ENCODE peak calls at places on chromosomes 11 and 22, in ten cellular contexts. One of them, this sample, is unnamed.

GRCh38 chr11:123653405-123653996 is 923 bp downstream of the SCN3B start:
- DNase-seq in IMR-90: no peak
- DNase-seq in NCI-H187: peak
- DNase-seq in iris pigment epithelial cell: no peak
- DNase-seq in NCI-H446: peak
- DNase-seq in T-helper 1 cell: no peak
- DNase-seq in AG09309: no peak
- DNase-seq in thyroid gland: no peak
- DNase-seq in H9: no peak
- DNase-seq in T-helper 2 cell: no peak
- DNase-seq in this sample: no peak

GRCh38 chr11:12276356-12276755 is 101.0 kb upstream of the PARVA start:
- DNase-seq in IMR-90: no peak
- DNase-seq in NCI-H187: peak
- DNase-seq in iris pigment epithelial cell: no peak
- DNase-seq in NCI-H446: no peak
- DNase-seq in T-helper 1 cell: no peak
- DNase-seq in AG09309: no peak
- DNase-seq in thyroid gland: no peak
- DNase-seq in H9: peak
- DNase-seq in T-helper 2 cell: no peak
- DNase-seq in this sample: no peak

GRCh38 chr11:117639601-117640000 is 157.4 kb downstream of the DSCAML1 start:
- DNase-seq in IMR-90: no peak
- DNase-seq in NCI-H187: no peak
- DNase-seq in iris pigment epithelial cell: no peak
- DNase-seq in NCI-H446: no peak
- DNase-seq in T-helper 1 cell: no peak
- DNase-seq in AG09309: no peak
- DNase-seq in thyroid gland: no peak
- DNase-seq in H9: no peak
- DNase-seq in T-helper 2 cell: no peak
- DNase-seq in this sample: no peak

GRCh38 chr11:104106136-104106754 is 57.7 kb downstream of the PDGFD start:
- DNase-seq in IMR-90: peak
- DNase-seq in NCI-H187: no peak
- DNase-seq in iris pigment epithelial cell: peak
- DNase-seq in NCI-H446: peak
- DNase-seq in T-helper 1 cell: no peak
- DNase-seq in AG09309: peak
- DNase-seq in thyroid gland: no peak
- DNase-seq in H9: no peak
- DNase-seq in T-helper 2 cell: no peak
- DNase-seq in this sample: no peak

GRCh38 chr22:46446799-46447198 is 90.6 kb downstream of the CELSR1 start:
- DNase-seq in IMR-90: no peak
- DNase-seq in NCI-H187: peak
- DNase-seq in iris pigment epithelial cell: no peak
- DNase-seq in NCI-H446: no peak
- DNase-seq in T-helper 1 cell: no peak
- DNase-seq in AG09309: no peak
- DNase-seq in thyroid gland: no peak
- DNase-seq in H9: no peak
- DNase-seq in T-helper 2 cell: no peak
- DNase-seq in this sample: no peak

GRCh38 chr11:63698976-63699733 is 17.9 kb downstream of the RTN3 start:
- DNase-seq in IMR-90: no peak
- DNase-seq in NCI-H187: no peak
- DNase-seq in iris pigment epithelial cell: no peak
- DNase-seq in NCI-H446: peak
- DNase-seq in T-helper 1 cell: no peak
- DNase-seq in AG09309: no peak
- DNase-seq in thyroid gland: peak
- DNase-seq in H9: no peak
- DNase-seq in T-helper 2 cell: no peak
- DNase-seq in this sample: no peak

GRCh38 chr11:2089536-2090165 is 49.5 kb downstream of the IGF2 start:
- DNase-seq in IMR-90: peak
- DNase-seq in NCI-H187: no peak
- DNase-seq in iris pigment epithelial cell: peak
- DNase-seq in NCI-H446: no peak
- DNase-seq in T-helper 1 cell: peak
- DNase-seq in AG09309: no peak
- DNase-seq in thyroid gland: no peak
- DNase-seq in H9: peak
- DNase-seq in T-helper 2 cell: no peak
- DNase-seq in this sample: peak

GRCh38 chr11:62152245-62153086 is 28.7 kb downstream of the INCENP start:
- DNase-seq in IMR-90: no peak
- DNase-seq in NCI-H187: no peak
- DNase-seq in iris pigment epithelial cell: no peak
- DNase-seq in NCI-H446: no peak
- DNase-seq in T-helper 1 cell: no peak
- DNase-seq in AG09309: no peak
- DNase-seq in thyroid gland: no peak
- DNase-seq in H9: no peak
- DNase-seq in T-helper 2 cell: no peak
- DNase-seq in this sample: no peak

GRCh38 chr11:65051389-65051858 is 6.9 kb downstream of the NAALADL1 start:
- DNase-seq in IMR-90: no peak
- DNase-seq in NCI-H187: no peak
- DNase-seq in iris pigment epithelial cell: no peak
- DNase-seq in NCI-H446: no peak
- DNase-seq in T-helper 1 cell: no peak
- DNase-seq in AG09309: no peak
- DNase-seq in thyroid gland: no peak
- DNase-seq in H9: no peak
- DNase-seq in T-helper 2 cell: no peak
- DNase-seq in this sample: no peak

GRCh38 chr11:27008811-27009535 is 15.1 kb downstream of the FIBIN start:
- DNase-seq in IMR-90: no peak
- DNase-seq in NCI-H187: no peak
- DNase-seq in iris pigment epithelial cell: peak
- DNase-seq in NCI-H446: no peak
- DNase-seq in T-helper 1 cell: no peak
- DNase-seq in AG09309: no peak
- DNase-seq in thyroid gland: no peak
- DNase-seq in H9: no peak
- DNase-seq in T-helper 2 cell: no peak
- DNase-seq in this sample: no peak

GRCh38 chr11:70873736-70874412 is 378.5 kb downstream of the SHANK2 start:
- DNase-seq in IMR-90: no peak
- DNase-seq in NCI-H187: no peak
- DNase-seq in iris pigment epithelial cell: no peak
- DNase-seq in NCI-H446: no peak
- DNase-seq in T-helper 1 cell: no peak
- DNase-seq in AG09309: no peak
- DNase-seq in thyroid gland: no peak
- DNase-seq in H9: no peak
- DNase-seq in T-helper 2 cell: no peak
- DNase-seq in this sample: no peak

GRCh38 chr11:120130991-120131760 is 6.7 kb downstream of the TRIM29 start:
- DNase-seq in IMR-90: no peak
- DNase-seq in NCI-H187: no peak
- DNase-seq in iris pigment epithelial cell: no peak
- DNase-seq in NCI-H446: no peak
- DNase-seq in T-helper 1 cell: no peak
- DNase-seq in AG09309: no peak
- DNase-seq in thyroid gland: no peak
- DNase-seq in H9: no peak
- DNase-seq in T-helper 2 cell: no peak
- DNase-seq in this sample: no peak

GRCh38 chr11:2136209-2136951 is 2.8 kb downstream of the IGF2 start:
- DNase-seq in IMR-90: no peak
- DNase-seq in NCI-H187: no peak
- DNase-seq in iris pigment epithelial cell: no peak
- DNase-seq in NCI-H446: no peak
- DNase-seq in T-helper 1 cell: no peak
- DNase-seq in AG09309: no peak
- DNase-seq in thyroid gland: no peak
- DNase-seq in H9: no peak
- DNase-seq in T-helper 2 cell: no peak
- DNase-seq in this sample: no peak

GRCh38 chr11:27372159-27372558 is 9.1 kb upstream of the CCDC34 start:
- DNase-seq in IMR-90: no peak
- DNase-seq in NCI-H187: no peak
- DNase-seq in iris pigment epithelial cell: no peak
- DNase-seq in NCI-H446: no peak
- DNase-seq in T-helper 1 cell: no peak
- DNase-seq in AG09309: no peak
- DNase-seq in thyroid gland: no peak
- DNase-seq in H9: no peak
- DNase-seq in T-helper 2 cell: no peak
- DNase-seq in this sample: no peak

GRCh38 chr22:30606455-30607299 is at the start of gene TCN2:
- DNase-seq in IMR-90: peak
- DNase-seq in NCI-H187: peak
- DNase-seq in iris pigment epithelial cell: peak
- DNase-seq in NCI-H446: no peak
- DNase-seq in T-helper 1 cell: peak
- DNase-seq in AG09309: no peak
- DNase-seq in thyroid gland: peak
- DNase-seq in H9: peak
- DNase-seq in T-helper 2 cell: no peak
- DNase-seq in this sample: peak

GRCh38 chr11:44865866-44866272 is 84.8 kb downstream of the TP53I11 start:
- DNase-seq in IMR-90: no peak
- DNase-seq in NCI-H187: no peak
- DNase-seq in iris pigment epithelial cell: no peak
- DNase-seq in NCI-H446: peak
- DNase-seq in T-helper 1 cell: no peak
- DNase-seq in AG09309: no peak
- DNase-seq in thyroid gland: peak
- DNase-seq in H9: no peak
- DNase-seq in T-helper 2 cell: no peak
- DNase-seq in this sample: no peak

GRCh38 chr22:23591846-23592245 is 11.8 kb upstream of the IGLL1 start:
- DNase-seq in IMR-90: no peak
- DNase-seq in NCI-H187: no peak
- DNase-seq in iris pigment epithelial cell: no peak
- DNase-seq in NCI-H446: no peak
- DNase-seq in T-helper 1 cell: no peak
- DNase-seq in AG09309: no peak
- DNase-seq in thyroid gland: peak
- DNase-seq in H9: no peak
- DNase-seq in T-helper 2 cell: no peak
- DNase-seq in this sample: no peak

GRCh38 chr11:74325649-74326645 is 14.5 kb upstream of the P4HA3 start:
- DNase-seq in IMR-90: peak
- DNase-seq in NCI-H187: peak
- DNase-seq in iris pigment epithelial cell: peak
- DNase-seq in NCI-H446: peak
- DNase-seq in T-helper 1 cell: no peak
- DNase-seq in AG09309: peak
- DNase-seq in thyroid gland: peak
- DNase-seq in H9: no peak
- DNase-seq in T-helper 2 cell: no peak
- DNase-seq in this sample: no peak

GRCh38 chr11:86571273-86571948 is 101.0 kb downstream of the ME3 start:
- DNase-seq in IMR-90: no peak
- DNase-seq in NCI-H187: no peak
- DNase-seq in iris pigment epithelial cell: no peak
- DNase-seq in NCI-H446: peak
- DNase-seq in T-helper 1 cell: no peak
- DNase-seq in AG09309: no peak
- DNase-seq in thyroid gland: no peak
- DNase-seq in H9: peak
- DNase-seq in T-helper 2 cell: no peak
- DNase-seq in this sample: no peak

GRCh38 chr22:30021881-30022619 is 58.2 kb upstream of the HORMAD2 start:
- DNase-seq in IMR-90: no peak
- DNase-seq in NCI-H187: no peak
- DNase-seq in iris pigment epithelial cell: no peak
- DNase-seq in NCI-H446: no peak
- DNase-seq in T-helper 1 cell: no peak
- DNase-seq in AG09309: no peak
- DNase-seq in thyroid gland: no peak
- DNase-seq in H9: no peak
- DNase-seq in T-helper 2 cell: no peak
- DNase-seq in this sample: no peak

GRCh38 chr11:65008873-65009272 is 5.1 kb upstream of the ARL2 start:
- DNase-seq in IMR-90: no peak
- DNase-seq in NCI-H187: no peak
- DNase-seq in iris pigment epithelial cell: no peak
- DNase-seq in NCI-H446: no peak
- DNase-seq in T-helper 1 cell: no peak
- DNase-seq in AG09309: no peak
- DNase-seq in thyroid gland: no peak
- DNase-seq in H9: no peak
- DNase-seq in T-helper 2 cell: no peak
- DNase-seq in this sample: no peak

GRCh38 chr11:104522123-104522522 is 358.2 kb upstream of the PDGFD start:
- DNase-seq in IMR-90: no peak
- DNase-seq in NCI-H187: no peak
- DNase-seq in iris pigment epithelial cell: no peak
- DNase-seq in NCI-H446: no peak
- DNase-seq in T-helper 1 cell: no peak
- DNase-seq in AG09309: no peak
- DNase-seq in thyroid gland: no peak
- DNase-seq in H9: no peak
- DNase-seq in T-helper 2 cell: no peak
- DNase-seq in this sample: no peak

GRCh38 chr11:119316729-119317591 is at the start of gene MCAM:
- DNase-seq in IMR-90: peak
- DNase-seq in NCI-H187: no peak
- DNase-seq in iris pigment epithelial cell: peak
- DNase-seq in NCI-H446: peak
- DNase-seq in T-helper 1 cell: no peak
- DNase-seq in AG09309: no peak
- DNase-seq in thyroid gland: no peak
- DNase-seq in H9: peak
- DNase-seq in T-helper 2 cell: no peak
- DNase-seq in this sample: no peak

GRCh38 chr22:25235547-25236290 is 16.3 kb downstream of the CRYBB2 start:
- DNase-seq in IMR-90: peak
- DNase-seq in NCI-H187: peak
- DNase-seq in iris pigment epithelial cell: peak
- DNase-seq in NCI-H446: peak
- DNase-seq in T-helper 1 cell: peak
- DNase-seq in AG09309: no peak
- DNase-seq in thyroid gland: peak
- DNase-seq in H9: peak
- DNase-seq in T-helper 2 cell: peak
- DNase-seq in this sample: peak

GRCh38 chr11:47689480-47689879 is 25.7 kb downstream of the AGBL2 start:
- DNase-seq in IMR-90: no peak
- DNase-seq in NCI-H187: no peak
- DNase-seq in iris pigment epithelial cell: no peak
- DNase-seq in NCI-H446: no peak
- DNase-seq in T-helper 1 cell: no peak
- DNase-seq in AG09309: no peak
- DNase-seq in thyroid gland: no peak
- DNase-seq in H9: no peak
- DNase-seq in T-helper 2 cell: no peak
- DNase-seq in this sample: no peak

GRCh38 chr22:36201630-36202312 is at the start of gene APOL4:
- DNase-seq in IMR-90: no peak
- DNase-seq in NCI-H187: no peak
- DNase-seq in iris pigment epithelial cell: no peak
- DNase-seq in NCI-H446: peak
- DNase-seq in T-helper 1 cell: peak
- DNase-seq in AG09309: no peak
- DNase-seq in thyroid gland: peak
- DNase-seq in H9: no peak
- DNase-seq in T-helper 2 cell: no peak
- DNase-seq in this sample: no peak

GRCh38 chr22:36405671-36406070 is 17.9 kb upstream of the MYH9 start:
- DNase-seq in IMR-90: no peak
- DNase-seq in NCI-H187: no peak
- DNase-seq in iris pigment epithelial cell: no peak
- DNase-seq in NCI-H446: no peak
- DNase-seq in T-helper 1 cell: peak
- DNase-seq in AG09309: no peak
- DNase-seq in thyroid gland: peak
- DNase-seq in H9: no peak
- DNase-seq in T-helper 2 cell: peak
- DNase-seq in this sample: peak

This sample was measured in central memory CD4-positive, alpha-beta T cell.